ENCODE peak calls at places on chromosomes 2 and 18, in six cellular contexts. W is neural progenitor cell, C is HCT116, S is PC-3, V is SK-N-SH, P is MM.1S. Y is an unnamed sample.

GRCh38 chr2:75074228-75074627 is 115.8 kb downstream of the POLE4 start:
- DNase-seq in W (no peak), C (no peak), S (no peak), V (no peak), P (no peak), Y (no peak)

GRCh38 chr2:46200861-46201605 is 96.2 kb upstream of the EPAS1 start:
- DNase-seq in W (no peak), C (no peak), S (no peak), V (no peak), P (no peak), Y (no peak)

GRCh38 chr2:118882693-118883336 is 35.4 kb upstream of the EN1 start:
- DNase-seq in W (peak), C (peak), S (peak), V (peak), P (peak), Y (peak)

GRCh38 chr2:209380278-209380677 is 43.6 kb upstream of the MAP2 start:
- DNase-seq in W (no peak), C (no peak), S (peak), V (no peak), P (peak), Y (no peak)

GRCh38 chr2:95122197-95122551 is 566 bp upstream of the MRPS5 start:
- DNase-seq in W (no peak), C (no peak), S (no peak), V (no peak), P (no peak), Y (no peak)

GRCh38 chr18:12657048-12657848 is 659 bp downstream of the SPIRE1 start:
- DNase-seq in W (peak), C (no peak), S (peak), V (peak), P (peak), Y (peak)

GRCh38 chr2:127572841-127573240 is 37.4 kb downstream of the MYO7B start:
- DNase-seq in W (no peak), C (no peak), S (no peak), V (no peak), P (no peak), Y (no peak)

GRCh38 chr2:8132371-8132831 is 549.5 kb upstream of the ID2 start:
- DNase-seq in W (no peak), C (no peak), S (no peak), V (no peak), P (no peak), Y (peak)

GRCh38 chr2:43751476-43751875 is 22.4 kb upstream of the DYNC2LI1 start:
- DNase-seq in W (peak), C (no peak), S (no peak), V (no peak), P (no peak), Y (no peak)

GRCh38 chr2:19256239-19256638 is 102.2 kb downstream of the OSR1 start:
- DNase-seq in W (no peak), C (peak), S (peak), V (peak), P (no peak), Y (peak)

GRCh38 chr2:81670885-81671284 is 1366.3 kb upstream of the LRRTM1 start:
- DNase-seq in W (no peak), C (no peak), S (no peak), V (no peak), P (no peak), Y (no peak)

GRCh38 chr2:66851449-66851872 is 416.5 kb downstream of the MEIS1 start:
- DNase-seq in W (no peak), C (no peak), S (peak), V (no peak), P (no peak), Y (peak)

GRCh38 chr2:101232770-101233169 is 19.9 kb upstream of the CNOT11 start:
- DNase-seq in W (no peak), C (no peak), S (no peak), V (no peak), P (no peak), Y (no peak)

GRCh38 chr2:150109912-150110311 is 377.6 kb downstream of the RND3 start:
- DNase-seq in W (no peak), C (no peak), S (no peak), V (no peak), P (no peak), Y (no peak)

GRCh38 chr2:38572167-38572566 is 30.6 kb downstream of the HNRNPLL start:
- DNase-seq in W (no peak), C (no peak), S (no peak), V (no peak), P (no peak), Y (peak)

GRCh38 chr18:9708882-9709877 is 1.1 kb downstream of the RAB31 start:
- DNase-seq in W (peak), C (no peak), S (no peak), V (no peak), P (peak), Y (peak)

GRCh38 chr2:122000556-122001340 is 245.3 kb downstream of the TSN start:
- DNase-seq in W (no peak), C (no peak), S (no peak), V (no peak), P (no peak), Y (no peak)

GRCh38 chr18:76456823-76457222 is 38.2 kb downstream of the ZNF516 start:
- DNase-seq in W (no peak), C (no peak), S (no peak), V (no peak), P (no peak), Y (no peak)

GRCh38 chr2:185990861-185991525 is 252.4 kb downstream of the FSIP2 start:
- DNase-seq in W (no peak), C (no peak), S (no peak), V (no peak), P (no peak), Y (peak)

DNA sequence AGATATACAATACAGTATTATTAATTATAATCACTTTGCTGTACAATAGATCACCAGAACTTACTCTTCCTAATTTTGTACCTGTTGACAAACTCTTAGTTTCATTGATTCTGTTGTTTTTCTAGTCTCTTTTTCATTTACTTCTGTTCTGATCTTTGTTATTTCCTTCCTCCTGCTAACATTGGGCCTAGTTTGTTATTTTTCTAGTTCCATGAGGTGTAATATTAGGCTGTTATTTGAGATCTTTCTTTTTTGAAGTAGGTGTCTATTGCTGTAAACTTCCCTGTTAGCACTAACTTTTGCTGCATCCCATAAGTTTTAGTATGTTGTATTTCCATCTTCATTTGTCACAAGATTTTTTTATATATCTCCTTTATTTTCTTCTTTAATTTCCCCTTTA is 55.1 kb downstream of the LIMS1 start:
- DNase-seq in W (no peak), C (no peak), S (no peak), V (no peak), P (no peak), Y (no peak)
- H3K9ac ChIP-seq in W (no peak), C (no peak), S (no peak), V (no peak), P (peak), Y (no peak)

DNA sequence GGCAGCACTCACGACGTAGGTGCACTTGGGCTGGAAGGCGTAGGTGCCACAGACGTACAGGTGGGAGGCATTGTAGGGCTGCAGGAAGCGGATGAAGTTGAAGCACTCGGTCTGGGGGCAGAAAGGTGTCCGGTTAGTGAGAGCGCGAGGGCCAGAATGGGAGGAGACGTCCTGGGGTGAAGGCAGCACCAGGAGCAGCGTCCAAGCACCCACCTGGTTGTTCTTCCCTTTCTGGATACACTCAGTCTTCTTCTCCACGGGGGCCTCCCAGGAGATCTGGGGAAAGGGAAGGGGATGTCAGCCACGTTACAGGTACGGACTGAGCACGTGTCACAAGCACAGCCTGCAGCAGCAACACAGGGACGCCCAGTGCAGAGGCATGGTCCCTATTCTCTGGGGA is 4.2 kb downstream of the SEMA4C start:
- DNase-seq in W (no peak), C (no peak), S (no peak), V (no peak), P (no peak), Y (no peak)
- H3K4me2 ChIP-seq in W (no peak), C (no peak), S (no peak), V (no peak), P (no peak), Y (no peak)

GRCh38 chr2:240204431-240205276 is 64.2 kb upstream of the OTOS start:
- DNase-seq in W (no peak), C (no peak), S (no peak), V (no peak), P (no peak), Y (no peak)

GRCh38 chr2:240206630-240207029 is 66.2 kb upstream of the OTOS start:
- DNase-seq in W (no peak), C (no peak), S (no peak), V (no peak), P (no peak), Y (peak)

GRCh38 chr2:240203842-240204270 is 63.4 kb upstream of the OTOS start:
- DNase-seq in W (no peak), C (no peak), S (no peak), V (no peak), P (no peak), Y (no peak)

GRCh38 chr2:240205763-240206162 is 65.3 kb upstream of the OTOS start:
- DNase-seq in W (no peak), C (no peak), S (no peak), V (no peak), P (no peak), Y (no peak)

DNA sequence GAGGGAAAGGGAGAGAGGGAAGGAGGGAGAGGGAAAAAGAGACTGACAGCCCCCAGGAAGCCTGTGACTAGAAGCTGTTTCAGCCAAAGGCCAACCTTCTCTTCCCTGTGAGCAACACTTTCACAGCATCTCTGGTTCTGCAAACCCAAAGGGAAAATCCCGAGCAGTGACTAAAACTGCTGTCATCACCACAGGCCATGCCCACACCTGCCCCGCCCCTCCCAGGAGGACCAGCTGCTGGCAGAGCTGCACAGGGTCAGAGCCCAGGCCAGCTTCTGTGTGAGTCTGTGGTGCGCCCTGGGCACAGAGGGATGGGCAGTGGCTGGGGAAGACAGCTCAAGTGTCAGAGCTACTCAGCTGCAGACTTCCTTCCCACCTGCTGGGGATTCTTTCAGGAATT is 64.9 kb upstream of the OTOS start:
- DNase-seq in W (peak), C (no peak), S (peak), V (no peak), P (no peak), Y (peak)
- TF ChIP-seq EZH2phosphoT487 in W (no peak), C (no peak), S (no peak), V (no peak), P (no peak), Y (no peak)

DNA sequence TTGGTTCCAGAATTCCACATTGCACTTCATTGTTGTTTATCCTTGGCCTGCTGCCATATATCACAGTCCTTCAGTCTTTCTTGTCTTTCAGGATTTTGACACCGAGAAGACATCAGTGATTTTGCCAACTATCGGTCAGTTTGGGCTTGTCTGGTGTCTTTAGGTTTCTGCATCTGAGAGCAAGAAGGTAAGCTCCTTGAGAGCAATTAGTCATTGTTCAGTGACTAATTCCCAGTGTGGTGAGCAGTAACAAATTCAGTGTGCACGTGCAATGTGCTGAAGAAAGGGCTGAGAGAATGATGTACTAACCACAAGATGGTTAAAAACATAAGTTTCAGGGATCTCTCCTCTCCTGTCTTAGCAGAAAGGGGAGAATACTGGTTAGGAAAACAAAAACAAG is 23.4 kb downstream of the MARCHF4 start:
- DNase-seq in W (no peak), C (no peak), S (peak), V (no peak), P (no peak), Y (peak)
- H3K9ac ChIP-seq in W (no peak), C (no peak), S (no peak), V (no peak), P (no peak), Y (no peak)

Y was measured in GM23248.